ENCODE peak calls at places on chromosome 1, in five cellular contexts. One of them, this sample, is unnamed.

GRCh38 chr1:115193026-115193425 is 103.7 kb upstream of the TSPAN2 start:
- DNase-seq in GM12878: no peak
- DNase-seq in epithelial cell of esophagus: no peak
- DNase-seq in cardiac muscle cell: no peak
- DNase-seq in GM12865: no peak
- DNase-seq in this sample: no peak

GRCh38 chr1:3904006-3904842 is 4.2 kb upstream of the C1orf174 start:
- DNase-seq in GM12878: no peak
- DNase-seq in epithelial cell of esophagus: no peak
- DNase-seq in GM12865: no peak
- DNase-seq in cardiac muscle cell: no peak
- DNase-seq in this sample: no peak

GRCh38 chr1:235844776-235845175 is 21.9 kb downstream of the LYST start:
- DNase-seq in epithelial cell of esophagus: no peak
- DNase-seq in cardiac muscle cell: no peak
- DNase-seq in GM12865: no peak
- DNase-seq in GM12878: no peak
- DNase-seq in this sample: no peak

GRCh38 chr1:54475357-54476230 is 69.4 kb upstream of the SSBP3 start:
- DNase-seq in epithelial cell of esophagus: no peak
- DNase-seq in cardiac muscle cell: peak; percentile 65
- DNase-seq in GM12865: no peak
- DNase-seq in GM12878: no peak
- DNase-seq in this sample: no peak

GRCh38 chr1:39892611-39893595 is 8.8 kb downstream of the MYCL start:
- DNase-seq in GM12878: no peak
- DNase-seq in cardiac muscle cell: peak; percentile 72
- DNase-seq in GM12865: no peak
- DNase-seq in epithelial cell of esophagus: peak; percentile 87
- DNase-seq in this sample: peak; percentile 56

GRCh38 chr1:213389061-213389581 is 338.1 kb downstream of the RPS6KC1 start:
- DNase-seq in GM12878: no peak
- DNase-seq in cardiac muscle cell: no peak
- DNase-seq in epithelial cell of esophagus: no peak
- DNase-seq in GM12865: no peak
- DNase-seq in this sample: no peak

GRCh38 chr1:238653693-238654321 is 732.6 kb upstream of the CHRM3 start:
- DNase-seq in cardiac muscle cell: no peak
- DNase-seq in GM12878: no peak
- DNase-seq in GM12865: no peak
- DNase-seq in epithelial cell of esophagus: peak; percentile 26
- DNase-seq in this sample: peak; percentile 79

GRCh38 chr1:234231061-234231892 is 142.0 kb upstream of the COA6 start:
- DNase-seq in epithelial cell of esophagus: no peak
- DNase-seq in GM12865: no peak
- DNase-seq in GM12878: no peak
- DNase-seq in cardiac muscle cell: no peak
- DNase-seq in this sample: no peak

GRCh38 chr1:203612932-203613682 is 13.5 kb upstream of the ATP2B4 start:
- DNase-seq in epithelial cell of esophagus: no peak
- DNase-seq in GM12878: no peak
- DNase-seq in GM12865: peak; percentile 70
- DNase-seq in cardiac muscle cell: no peak
- DNase-seq in this sample: no peak

GRCh38 chr1:227072991-227073390 is 132.9 kb downstream of the COQ8A start:
- DNase-seq in GM12878: no peak
- DNase-seq in epithelial cell of esophagus: peak; percentile 72
- DNase-seq in GM12865: peak; percentile 2
- DNase-seq in cardiac muscle cell: no peak
- DNase-seq in this sample: no peak

GRCh38 chr1:108041360-108042143 is 76.6 kb upstream of the VAV3 start:
- DNase-seq in cardiac muscle cell: no peak
- DNase-seq in GM12878: no peak
- DNase-seq in epithelial cell of esophagus: no peak
- DNase-seq in GM12865: peak; percentile 14
- DNase-seq in this sample: no peak

GRCh38 chr1:178693368-178693767 is 31.7 kb upstream of the RALGPS2 start:
- DNase-seq in GM12878: no peak
- DNase-seq in cardiac muscle cell: no peak
- DNase-seq in GM12865: no peak
- DNase-seq in epithelial cell of esophagus: peak; percentile 17
- DNase-seq in this sample: no peak

GRCh38 chr1:7489586-7489985 is 281.5 kb upstream of the VAMP3 start:
- DNase-seq in GM12878: no peak
- DNase-seq in epithelial cell of esophagus: no peak
- DNase-seq in cardiac muscle cell: no peak
- DNase-seq in GM12865: no peak
- DNase-seq in this sample: no peak

GRCh38 chr1:40810915-40811314 is 27.3 kb downstream of the KCNQ4 start:
- DNase-seq in cardiac muscle cell: no peak
- DNase-seq in epithelial cell of esophagus: no peak
- DNase-seq in GM12878: no peak
- DNase-seq in GM12865: no peak
- DNase-seq in this sample: no peak

GRCh38 chr1:208985231-208985630 is 598.3 kb upstream of the CAMK1G start:
- DNase-seq in cardiac muscle cell: no peak
- DNase-seq in GM12865: no peak
- DNase-seq in epithelial cell of esophagus: peak; percentile 77
- DNase-seq in GM12878: no peak
- DNase-seq in this sample: no peak

GRCh38 chr1:27027575-27028250 is 15.1 kb upstream of the TENT5B start:
- DNase-seq in epithelial cell of esophagus: no peak
- DNase-seq in GM12878: no peak
- DNase-seq in GM12865: no peak
- DNase-seq in cardiac muscle cell: no peak
- DNase-seq in this sample: no peak

GRCh38 chr1:9284061-9284460 is 8.6 kb upstream of the SPSB1 start:
- DNase-seq in GM12878: no peak
- DNase-seq in cardiac muscle cell: no peak
- DNase-seq in epithelial cell of esophagus: no peak
- DNase-seq in GM12865: peak; percentile 57
- DNase-seq in this sample: no peak

GRCh38 chr1:176118985-176119384 is 88.1 kb downstream of the COP1 start:
- DNase-seq in epithelial cell of esophagus: no peak
- DNase-seq in GM12878: no peak
- DNase-seq in GM12865: no peak
- DNase-seq in cardiac muscle cell: no peak
- DNase-seq in this sample: no peak

GRCh38 chr1:185152187-185152767 is 4.5 kb downstream of the TRMT1L start:
- DNase-seq in epithelial cell of esophagus: peak; percentile 19
- DNase-seq in GM12865: no peak
- DNase-seq in GM12878: no peak
- DNase-seq in cardiac muscle cell: no peak
- DNase-seq in this sample: no peak

GRCh38 chr1:94772230-94772641 is 47.9 kb upstream of the SLC44A3 start:
- DNase-seq in cardiac muscle cell: no peak
- DNase-seq in epithelial cell of esophagus: peak; percentile 97
- DNase-seq in GM12878: no peak
- DNase-seq in GM12865: no peak
- DNase-seq in this sample: no peak

GRCh38 chr1:233040494-233040893 is 90.1 kb downstream of the NTPCR start:
- DNase-seq in GM12865: no peak
- DNase-seq in epithelial cell of esophagus: no peak
- DNase-seq in cardiac muscle cell: no peak
- DNase-seq in GM12878: no peak
- DNase-seq in this sample: no peak
- H3K4me3 ChIP-seq in GM12865: no peak overlapping the region
- H3K4me3 ChIP-seq in epithelial cell of esophagus: no peak overlapping the region
- H3K4me3 ChIP-seq in cardiac muscle cell: no peak overlapping the region
- H3K4me3 ChIP-seq in GM12878: no peak overlapping the region
- H3K4me3 ChIP-seq in this sample: no peak overlapping the region

GRCh38 chr1:200260587-200261335 is 149.1 kb downstream of the ZNF281 start:
- DNase-seq in GM12865: no peak
- DNase-seq in epithelial cell of esophagus: no peak
- DNase-seq in cardiac muscle cell: no peak
- DNase-seq in GM12878: no peak
- DNase-seq in this sample: no peak

GRCh38 chr1:200263203-200263602 is 146.6 kb downstream of the ZNF281 start:
- DNase-seq in epithelial cell of esophagus: no peak
- DNase-seq in cardiac muscle cell: no peak
- DNase-seq in GM12865: no peak
- DNase-seq in GM12878: no peak
- DNase-seq in this sample: no peak

GRCh38 chr1:200257235-200257634 is 152.6 kb downstream of the ZNF281 start:
- DNase-seq in cardiac muscle cell: no peak
- DNase-seq in GM12878: no peak
- DNase-seq in epithelial cell of esophagus: no peak
- DNase-seq in GM12865: no peak
- DNase-seq in this sample: no peak

GRCh38 chr1:200262326-200262965 is 147.4 kb downstream of the ZNF281 start:
- DNase-seq in GM12878: peak; percentile 43
- DNase-seq in GM12865: peak; percentile 86
- DNase-seq in cardiac muscle cell: no peak
- DNase-seq in epithelial cell of esophagus: no peak
- DNase-seq in this sample: no peak

GRCh38 chr1:200258447-200259375 is 151.1 kb downstream of the ZNF281 start:
- DNase-seq in GM12878: no peak
- DNase-seq in cardiac muscle cell: no peak
- DNase-seq in GM12865: peak; percentile 60
- DNase-seq in epithelial cell of esophagus: peak; percentile 48
- DNase-seq in this sample: no peak
- TF ChIP-seq CTCF in GM12878: peak; percentile 54
- TF ChIP-seq CTCF in cardiac muscle cell: peak; percentile 56
- TF ChIP-seq CTCF in GM12865: peak; percentile 57
- TF ChIP-seq CTCF in epithelial cell of esophagus: peak; percentile 55
- TF ChIP-seq CTCF in this sample: peak; percentile 69

GRCh38 chr1:156894711-156895407 is 1.3 kb downstream of the PEAR1 start:
- DNase-seq in GM12865: no peak
- DNase-seq in GM12878: no peak
- DNase-seq in cardiac muscle cell: no peak
- DNase-seq in epithelial cell of esophagus: no peak
- DNase-seq in this sample: no peak

GRCh38 chr1:156892190-156893047 is 1.1 kb upstream of the PEAR1 start:
- DNase-seq in GM12878: no peak
- DNase-seq in epithelial cell of esophagus: peak; percentile 90
- DNase-seq in cardiac muscle cell: peak; percentile 94
- DNase-seq in GM12865: peak; percentile 84
- DNase-seq in this sample: peak; percentile 84

GRCh38 chr1:156895408-156895874 is 1.9 kb downstream of the PEAR1 start:
- DNase-seq in epithelial cell of esophagus: peak; percentile 36
- DNase-seq in GM12878: no peak
- DNase-seq in cardiac muscle cell: no peak
- DNase-seq in GM12865: no peak
- DNase-seq in this sample: no peak

GRCh38 chr1:156893048-156893953 is at the start of gene PEAR1:
- DNase-seq in GM12878: no peak
- DNase-seq in GM12865: no peak
- DNase-seq in cardiac muscle cell: no peak
- DNase-seq in epithelial cell of esophagus: no peak
- DNase-seq in this sample: no peak

GRCh38 chr1:156894001-156894400 is 483 bp downstream of the PEAR1 start:
- DNase-seq in epithelial cell of esophagus: no peak
- DNase-seq in GM12865: no peak
- DNase-seq in GM12878: no peak
- DNase-seq in cardiac muscle cell: no peak
- DNase-seq in this sample: no peak
- H3K4me3 ChIP-seq in epithelial cell of esophagus: no peak overlapping the region
- H3K4me3 ChIP-seq in GM12865: no peak overlapping the region
- H3K4me3 ChIP-seq in GM12878: no peak overlapping the region
- H3K4me3 ChIP-seq in cardiac muscle cell: no peak overlapping the region
- H3K4me3 ChIP-seq in this sample: peak overlapping the region; percentile 54

GRCh38 chr1:153958111-153958960 is at the start of gene CRTC2:
- DNase-seq in GM12878: peak; percentile 91
- DNase-seq in epithelial cell of esophagus: peak; percentile 99
- DNase-seq in GM12865: peak; percentile 97
- DNase-seq in cardiac muscle cell: peak; percentile 99
- DNase-seq in this sample: peak; percentile 98
- TF ChIP-seq CTCF in GM12878: no peak
- TF ChIP-seq CTCF in epithelial cell of esophagus: no peak
- TF ChIP-seq CTCF in GM12865: no peak
- TF ChIP-seq CTCF in cardiac muscle cell: no peak
- TF ChIP-seq CTCF in this sample: peak; percentile 8

DNA sequence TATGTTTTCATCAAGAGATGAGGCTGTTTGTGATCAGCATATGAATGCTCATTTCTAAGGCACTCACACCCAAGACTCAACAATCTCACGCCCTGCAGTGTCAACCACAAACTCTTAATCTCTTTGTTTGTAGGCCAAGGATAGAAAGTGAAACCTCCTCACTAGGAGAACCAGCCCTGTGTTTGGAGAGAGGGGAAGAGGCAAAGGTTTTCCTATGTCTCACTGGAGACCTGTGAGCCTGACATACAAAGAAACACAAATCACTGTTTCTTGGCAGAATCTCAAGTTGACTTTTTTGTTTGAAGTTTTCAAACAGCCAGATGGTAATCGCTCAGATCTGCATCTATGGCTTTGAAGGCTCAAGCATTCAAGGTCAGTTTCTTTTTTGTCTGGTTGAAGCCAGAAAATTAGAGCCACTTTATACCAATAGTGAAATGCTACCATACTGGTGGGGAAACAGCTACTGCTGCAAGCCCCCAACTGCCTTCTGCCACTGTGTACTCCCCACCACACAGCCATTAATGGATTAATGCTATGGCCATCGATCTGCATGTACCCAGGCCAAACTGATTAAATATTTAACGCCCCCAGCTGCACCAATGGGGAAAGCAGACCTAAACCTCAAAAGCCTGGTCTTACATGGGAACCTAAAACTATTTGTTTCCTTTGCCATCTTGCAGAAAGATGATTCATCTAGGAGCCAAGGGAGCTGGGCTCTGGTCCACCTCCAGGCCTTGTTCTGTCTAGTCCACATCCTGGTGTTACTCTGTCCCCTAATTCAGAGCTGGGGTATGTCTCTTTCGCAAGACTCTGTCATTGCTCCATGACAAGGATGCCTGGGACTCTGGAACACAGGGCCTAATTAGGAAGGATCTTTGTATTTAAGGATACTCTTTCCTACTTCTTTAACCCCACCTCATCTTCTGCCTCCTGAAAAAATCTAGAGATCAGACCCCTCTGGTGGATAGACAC is 16.3 kb downstream of the PDZK1 start:
- DNase-seq in cardiac muscle cell: no peak
- DNase-seq in epithelial cell of esophagus: peak; percentile 83
- DNase-seq in GM12865: peak; percentile 73
- DNase-seq in GM12878: peak; percentile 51
- DNase-seq in this sample: peak; percentile 55
- H3K4me3 ChIP-seq in cardiac muscle cell: no peak overlapping the region
- H3K4me3 ChIP-seq in epithelial cell of esophagus: no peak overlapping the region
- H3K4me3 ChIP-seq in GM12865: no peak overlapping the region
- H3K4me3 ChIP-seq in GM12878: no peak overlapping the region
- H3K4me3 ChIP-seq in this sample: no peak overlapping the region

GRCh38 chr1:230441183-230441582 is 15.1 kb upstream of the PGBD5 start:
- DNase-seq in cardiac muscle cell: no peak
- DNase-seq in epithelial cell of esophagus: no peak
- DNase-seq in GM12865: no peak
- DNase-seq in GM12878: no peak
- DNase-seq in this sample: no peak

GRCh38 chr1:230441630-230442029 is 15.5 kb upstream of the PGBD5 start:
- DNase-seq in GM12865: no peak
- DNase-seq in GM12878: no peak
- DNase-seq in cardiac muscle cell: no peak
- DNase-seq in epithelial cell of esophagus: no peak
- DNase-seq in this sample: no peak
- TF ChIP-seq CTCF in GM12865: no peak
- TF ChIP-seq CTCF in GM12878: no peak
- TF ChIP-seq CTCF in cardiac muscle cell: no peak
- TF ChIP-seq CTCF in epithelial cell of esophagus: no peak
- TF ChIP-seq CTCF in this sample: no peak

GRCh38 chr1:36560177-36560576 is 77.5 kb upstream of the CSF3R start:
- DNase-seq in GM12865: no peak
- DNase-seq in epithelial cell of esophagus: no peak
- DNase-seq in cardiac muscle cell: no peak
- DNase-seq in GM12878: no peak
- DNase-seq in this sample: no peak
- H3K4me3 ChIP-seq in GM12865: no peak overlapping the region
- H3K4me3 ChIP-seq in epithelial cell of esophagus: no peak overlapping the region
- H3K4me3 ChIP-seq in cardiac muscle cell: no peak overlapping the region
- H3K4me3 ChIP-seq in GM12878: no peak overlapping the region
- H3K4me3 ChIP-seq in this sample: no peak overlapping the region